ENCODE peak calls at places on chromosomes 12 and 14, in ten cellular contexts. Z is progenitor cell of endocrine pancreas, Q is nephron progenitor cell, H is RKO, J is Right ventricle myocardium superior, M is left colon, L is NCI-H748 treated with DMSO at 0.1 percent for 48 hours, P is T-helper 2 cell, V is NCI-H2081, I is ACHN. F is an unnamed sample.

GRCh38 chr12:19759229-19759628 is 319.9 kb downstream of the AEBP2 start:
- DNase-seq in Z (no peak), Q (no peak), H (peak; percentile 12), J (no peak), M (no peak), L (no peak), P (no peak), V (no peak), I (no peak), F (no peak)

GRCh38 chr12:47079894-47080724 is at the start of gene AMIGO2:
- DNase-seq in Z (no peak), Q (peak; percentile 67), H (no peak), J (peak; percentile 68), M (peak; percentile 45), L (no peak), P (peak; percentile 21), V (no peak), I (peak; percentile 87), F (peak; percentile 24)

GRCh38 chr12:28191018-28191595 is 851 bp downstream of the CCDC91 start:
- DNase-seq in Z (no peak), Q (no peak), H (peak; percentile 90), J (no peak), M (no peak), L (no peak), P (no peak), V (no peak), I (peak; percentile 83), F (peak; percentile 25)

GRCh38 chr14:72792051-72792788 is 101.7 kb downstream of the DPF3 start:
- DNase-seq in Z (no peak), Q (no peak), H (no peak), J (peak; percentile 76), M (no peak), L (no peak), P (no peak), V (no peak), I (no peak), F (no peak)

GRCh38 chr14:68884031-68885030 is 91.5 kb upstream of the ZFP36L1 start:
- DNase-seq in Z (no peak), Q (no peak), H (peak; percentile 61), J (peak; percentile 72), M (peak; percentile 71), L (no peak), P (no peak), V (peak; percentile 26), I (peak; percentile 62), F (no peak)

GRCh38 chr14:68766299-68767247 is 26.3 kb downstream of the ZFP36L1 start:
- DNase-seq in Z (no peak), Q (no peak), H (no peak), J (no peak), M (no peak), L (no peak), P (no peak), V (no peak), I (no peak), F (no peak)

GRCh38 chr12:44930972-44931600 is 55.0 kb upstream of the NELL2 start:
- DNase-seq in Z (no peak), Q (peak; percentile 20), H (peak; percentile 86), J (no peak), M (no peak), L (peak; percentile 26), P (no peak), V (peak; percentile 74), I (peak; percentile 82), F (no peak)

GRCh38 chr12:108955225-108955835 is 65.5 kb downstream of the SVOP start:
- DNase-seq in Z (no peak), Q (peak; percentile 68), H (peak; percentile 76), J (peak; percentile 61), M (no peak), L (no peak), P (no peak), V (no peak), I (peak; percentile 100), F (no peak)

GRCh38 chr14:22976620-22977433 is 5.5 kb downstream of the AJUBA start:
- DNase-seq in Z (no peak), Q (no peak), H (no peak), J (no peak), M (peak; percentile 67), L (no peak), P (no peak), V (no peak), I (peak; percentile 42), F (no peak)

GRCh38 chr12:105834496-105834895 is 304.3 kb downstream of the NUAK1 start:
- DNase-seq in Z (no peak), Q (no peak), H (no peak), J (no peak), M (no peak), L (no peak), P (no peak), V (no peak), I (no peak), F (no peak)

GRCh38 chr12:53391667-53392244 is 11.8 kb downstream of the SP1 start:
- DNase-seq in Z (no peak), Q (no peak), H (no peak), J (no peak), M (no peak), L (no peak), P (no peak), V (no peak), I (no peak), F (no peak)

GRCh38 chr12:89542912-89543592 is 17.2 kb upstream of the POC1B start:
- DNase-seq in Z (peak; percentile 55), Q (peak; percentile 70), H (peak; percentile 81), J (no peak), M (peak; percentile 67), L (peak; percentile 75), P (no peak), V (peak; percentile 77), I (peak; percentile 85), F (peak; percentile 27)

GRCh38 chr12:116918464-116918863 is 7.7 kb downstream of the FBXW8 start:
- DNase-seq in Z (no peak), Q (no peak), H (no peak), J (no peak), M (no peak), L (no peak), P (no peak), V (no peak), I (no peak), F (no peak)

GRCh38 chr12:71159260-71159659 is 1.5 kb upstream of the TSPAN8 start:
- DNase-seq in Z (no peak), Q (no peak), H (no peak), J (no peak), M (no peak), L (peak; percentile 29), P (no peak), V (no peak), I (no peak), F (no peak)

GRCh38 chr14:23693252-23693775 is 57.1 kb downstream of the DHRS2 start:
- DNase-seq in Z (no peak), Q (no peak), H (no peak), J (no peak), M (no peak), L (no peak), P (no peak), V (no peak), I (no peak), F (no peak)

GRCh38 chr12:50923361-50924130 is 28.8 kb upstream of the HIGD1C start:
- DNase-seq in Z (no peak), Q (no peak), H (no peak), J (peak; percentile 49), M (no peak), L (no peak), P (no peak), V (no peak), I (no peak), F (no peak)

GRCh38 chr12:67241482-67241881 is 27.7 kb upstream of the CAND1 start:
- DNase-seq in Z (no peak), Q (no peak), H (peak; percentile 20), J (no peak), M (no peak), L (no peak), P (no peak), V (no peak), I (no peak), F (no peak)

GRCh38 chr14:88424573-88424972 is 39.1 kb downstream of the SPATA7 start:
- DNase-seq in Z (no peak), Q (no peak), H (no peak), J (no peak), M (no peak), L (no peak), P (no peak), V (no peak), I (no peak), F (no peak)

GRCh38 chr12:5461966-5462365 is 30.1 kb downstream of the NTF3 start:
- DNase-seq in Z (no peak), Q (no peak), H (no peak), J (no peak), M (no peak), L (no peak), P (no peak), V (no peak), I (no peak), F (no peak)

GRCh38 chr14:49909016-49909415 is 16.1 kb downstream of the ARF6 start:
- DNase-seq in Z (no peak), Q (no peak), H (no peak), J (no peak), M (no peak), L (no peak), P (no peak), V (no peak), I (no peak), F (no peak)

GRCh38 chr12:116053479-116054195 is 223.9 kb downstream of the MED13L start:
- DNase-seq in Z (no peak), Q (no peak), H (no peak), J (peak; percentile 49), M (peak; percentile 39), L (no peak), P (no peak), V (no peak), I (peak; percentile 16), F (no peak)

F was measured in effector memory CD4-positive, alpha-beta T cell.